ENCODE peak calls at places on chromosomes 13 and 19, in seven cellular contexts. K is mesenchymal stem cell; U is cardiac muscle cell; I is osteoblast; Q is body of pancreas; C is bronchial epithelial cell; W is CD8-positive, alpha-beta T cell. X is an unnamed sample. For H3K36me3, the result is how much of the 10 kb centered on the place peaks cover.

GRCh38 chr19:47110521-47111080 is 3.0 kb downstream of the ZC3H4 start:
- DNase-seq in K (no peak), U (no peak), I (no peak), Q (no peak), C (no peak), W (peak), X (no peak)

GRCh38 chr19:35790981-35791813 is 15.8 kb downstream of the ARHGAP33 start:
- DNase-seq in K (no peak), U (no peak), I (peak), Q (peak), C (no peak), W (no peak), X (peak)

GRCh38 chr13:99987180-99988047 is 5.8 kb downstream of the ZIC2 start:
- DNase-seq in K (no peak), U (peak), I (peak), Q (no peak), C (no peak), W (no peak), X (peak)

GRCh38 chr13:20177049-20177831 is 15.5 kb downstream of the GJB2 start:
- DNase-seq in K (no peak), U (no peak), I (no peak), Q (no peak), C (no peak), W (no peak), X (peak)

GRCh38 chr19:14536926-14537692 is 7.7 kb downstream of the TECR start:
- DNase-seq in K (peak), U (peak), I (peak), Q (peak), C (peak), W (no peak), X (peak)

GRCh38 chr13:99979453-99980200 is 2.0 kb upstream of the ZIC2 start:
- DNase-seq in K (no peak), U (peak), I (peak), Q (no peak), C (no peak), W (no peak), X (peak)

GRCh38 chr13:44732503-44733098 is 156.5 kb upstream of the TSC22D1 start:
- DNase-seq in K (no peak), U (peak), I (no peak), Q (no peak), C (no peak), W (no peak), X (peak)

GRCh38 chr13:100645382-100645781 is 29.2 kb downstream of the TMTC4 start:
- DNase-seq in K (no peak), U (no peak), I (no peak), Q (no peak), C (no peak), W (no peak), X (no peak)

GRCh38 chr13:33245505-33245904 is 40.0 kb downstream of the STARD13 start:
- DNase-seq in K (no peak), U (no peak), I (no peak), Q (no peak), C (no peak), W (no peak), X (no peak)

GRCh38 chr13:38783992-38784875 is 97.4 kb downstream of the FREM2 start:
- DNase-seq in K (no peak), U (no peak), I (peak), Q (peak), C (peak), W (no peak), X (no peak)

DNA sequence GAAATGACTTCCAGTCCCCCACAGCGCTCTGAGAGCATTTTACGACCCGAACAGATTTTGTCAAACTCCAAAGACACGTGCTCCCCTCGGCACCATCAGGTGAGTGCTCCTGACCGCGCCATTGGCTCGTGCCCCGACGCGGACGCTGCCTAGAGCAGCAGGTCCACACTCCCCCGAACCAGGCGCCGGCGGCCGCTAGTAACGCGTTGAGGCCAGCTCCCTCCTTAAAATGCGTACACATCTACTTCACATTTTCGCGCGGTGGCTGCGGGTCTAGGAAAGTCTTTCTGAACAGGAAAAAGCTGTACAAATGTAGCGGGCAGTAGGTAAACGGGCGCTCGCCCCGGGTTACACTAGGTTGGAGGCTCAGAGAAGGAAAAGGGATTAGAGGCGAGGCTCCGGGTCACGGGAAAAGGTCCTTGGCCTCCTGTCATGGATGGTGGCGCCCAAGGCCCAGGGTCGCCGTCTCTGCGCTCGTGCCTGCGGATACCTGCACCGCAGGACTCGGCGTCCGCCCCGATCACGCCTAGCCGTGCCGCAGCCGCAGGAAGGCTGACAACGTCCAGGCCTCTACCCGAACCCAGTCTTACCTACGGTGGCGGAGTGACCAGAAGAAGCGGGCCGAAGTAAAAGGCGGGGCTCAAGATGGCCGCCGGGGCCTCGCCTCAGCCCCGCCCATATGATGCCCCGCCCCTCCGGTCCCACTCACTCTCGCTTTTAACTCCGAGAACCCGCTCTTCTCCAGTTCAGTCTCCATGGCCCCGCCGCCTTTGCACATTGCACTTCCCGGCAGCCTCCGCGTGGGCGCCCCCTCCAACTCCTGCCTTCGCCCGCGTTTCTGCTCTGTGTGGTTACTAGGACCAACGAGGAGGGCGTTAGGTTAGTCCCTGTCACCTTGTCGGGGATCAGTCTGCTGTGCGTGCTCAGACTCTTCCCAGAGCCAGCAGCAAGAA is at the start of gene ESD:
- DNase-seq in K (peak), U (peak), I (peak), Q (peak), C (peak), W (peak), X (peak)
- H3K4me3 ChIP-seq in K (peak), U (peak), I (peak), Q (peak), C (peak), W (peak), X (peak)

GRCh38 chr19:53872762-53873161 is 5.1 kb downstream of the MYADM start:
- DNase-seq in K (peak), U (no peak), I (peak), Q (no peak), C (no peak), W (no peak), X (peak)

GRCh38 chr19:53873451-53874383 is 6.0 kb downstream of the MYADM start:
- DNase-seq in K (peak), U (no peak), I (peak), Q (no peak), C (no peak), W (no peak), X (peak)

GRCh38 chr19:53876651-53877224 is 5.3 kb upstream of the PRKCG start:
- DNase-seq in K (peak), U (no peak), I (peak), Q (no peak), C (no peak), W (no peak), X (peak)

GRCh38 chr19:53875602-53876340 is 6.2 kb upstream of the PRKCG start:
- DNase-seq in K (peak), U (no peak), I (peak), Q (no peak), C (no peak), W (no peak), X (no peak)

GRCh38 chr19:53874384-53874995 is 6.8 kb downstream of the MYADM start:
- DNase-seq in K (peak), U (no peak), I (peak), Q (no peak), C (no peak), W (no peak), X (peak)
- H3K36me3 ChIP-seq in K (under half), U (under half), I (under half), Q (under half), C (under half), W (under half), X (under half)

DNA sequence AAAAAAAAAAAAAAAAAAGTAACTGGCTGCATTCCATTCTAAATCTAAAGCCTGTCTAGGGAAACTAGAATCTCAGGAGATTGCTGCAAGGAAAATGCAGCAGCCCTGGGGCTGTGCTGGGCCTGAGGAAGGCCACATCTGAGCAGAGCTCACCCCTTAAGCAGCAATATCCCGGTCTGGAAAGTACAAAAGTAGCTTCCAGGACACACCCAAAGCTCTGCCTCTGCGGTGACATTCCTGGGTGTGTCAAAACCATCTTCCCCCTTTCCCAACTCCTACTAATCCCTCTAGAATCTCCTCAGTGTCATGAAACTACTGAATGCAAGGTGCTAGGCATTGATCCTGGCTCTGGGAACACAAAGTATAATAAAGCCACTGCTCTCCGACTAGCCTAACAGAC is 5.0 kb downstream of the PBX4 start:
- DNase-seq in K (no peak), U (no peak), I (peak), Q (no peak), C (peak), W (no peak), X (no peak)
- H3K4me3 ChIP-seq in K (no peak), U (no peak), I (no peak), Q (no peak), C (no peak), W (no peak), X (no peak)

GRCh38 chr19:49490287-49491029 is 3.0 kb downstream of the RPL13A start:
- DNase-seq in K (no peak), U (no peak), I (no peak), Q (no peak), C (no peak), W (no peak), X (peak)
- H3K36me3 ChIP-seq in K (under half), U (under half), I (under half), Q (under half), C (under half), W (under half), X (under half)

GRCh38 chr13:30920162-30920561 is 12.3 kb upstream of the TEX26 start:
- DNase-seq in K (no peak), U (no peak), I (no peak), Q (no peak), C (no peak), W (no peak), X (no peak)
- H3K4me3 ChIP-seq in K (no peak), U (no peak), I (no peak), Q (no peak), C (no peak), W (no peak), X (no peak)

GRCh38 chr19:38721977-38722773 is 22.1 kb downstream of the CAPN12 start:
- DNase-seq in K (no peak), U (peak), I (no peak), Q (no peak), C (no peak), W (no peak), X (no peak)
- H3K36me3 ChIP-seq in K (half or more), U (half or more), I (half or more), Q (half or more), C (half or more), W (under half), X (half or more)

DNA sequence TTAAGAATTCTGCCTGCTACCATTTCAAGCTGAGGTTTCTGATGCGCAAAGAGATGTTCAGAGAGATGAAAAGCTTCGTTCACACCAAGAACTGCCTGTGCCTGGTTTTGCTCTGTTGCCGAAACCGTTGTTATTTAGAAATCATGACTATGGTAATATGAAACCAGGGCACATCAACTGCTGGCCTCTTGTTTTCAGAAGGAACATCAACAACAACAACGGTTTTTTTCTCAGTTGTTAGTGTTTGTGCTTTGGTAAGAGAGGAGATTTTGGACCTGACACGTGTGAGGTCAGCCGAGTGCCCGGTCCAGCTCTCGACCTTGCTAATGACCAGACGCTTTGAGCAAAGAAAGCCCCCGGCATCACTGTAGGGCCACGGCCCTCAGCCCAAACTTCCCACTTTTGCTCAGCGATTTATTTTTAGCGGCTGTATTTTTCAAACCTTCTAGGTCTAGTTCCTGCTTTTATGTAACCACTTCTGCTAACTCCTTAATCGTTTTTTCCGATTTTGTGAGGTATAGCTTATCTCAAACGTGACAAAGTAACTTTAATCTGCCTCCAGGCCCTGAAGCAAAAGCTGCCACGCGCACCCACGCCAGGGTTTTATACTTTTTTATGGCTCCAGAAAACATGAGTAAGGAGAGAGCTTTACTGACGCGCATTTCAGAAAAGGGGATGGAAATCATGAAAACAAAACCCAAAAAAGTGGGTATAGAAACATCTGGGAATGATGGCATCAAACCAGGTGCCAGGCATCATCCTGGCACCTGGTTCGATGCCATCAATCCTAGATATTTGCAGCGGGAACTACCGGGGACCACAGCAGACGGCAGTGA is 42.0 kb downstream of the KLF2 start:
- DNase-seq in K (no peak), U (no peak), I (peak), Q (no peak), C (no peak), W (no peak), X (no peak)
- H3K4me3 ChIP-seq in K (no peak), U (no peak), I (no peak), Q (no peak), C (no peak), W (peak), X (no peak)

GRCh38 chr13:109756778-109757177 is 29.6 kb downstream of the IRS2 start:
- DNase-seq in K (no peak), U (no peak), I (no peak), Q (no peak), C (no peak), W (no peak), X (no peak)

GRCh38 chr13:109759609-109760008 is 26.8 kb downstream of the IRS2 start:
- DNase-seq in K (no peak), U (no peak), I (no peak), Q (no peak), C (no peak), W (no peak), X (no peak)

GRCh38 chr13:109758937-109759480 is 27.4 kb downstream of the IRS2 start:
- DNase-seq in K (no peak), U (no peak), I (no peak), Q (no peak), C (no peak), W (no peak), X (no peak)

GRCh38 chr13:109755997-109756396 is 30.4 kb downstream of the IRS2 start:
- DNase-seq in K (no peak), U (no peak), I (no peak), Q (no peak), C (no peak), W (no peak), X (no peak)

GRCh38 chr13:109755551-109755950 is 30.8 kb downstream of the IRS2 start:
- DNase-seq in K (no peak), U (no peak), I (no peak), Q (no peak), C (no peak), W (no peak), X (no peak)
- H3K36me3 ChIP-seq in K (under half), U (under half), I (under half), Q (under half), C (under half), W (under half), X (under half)

DNA sequence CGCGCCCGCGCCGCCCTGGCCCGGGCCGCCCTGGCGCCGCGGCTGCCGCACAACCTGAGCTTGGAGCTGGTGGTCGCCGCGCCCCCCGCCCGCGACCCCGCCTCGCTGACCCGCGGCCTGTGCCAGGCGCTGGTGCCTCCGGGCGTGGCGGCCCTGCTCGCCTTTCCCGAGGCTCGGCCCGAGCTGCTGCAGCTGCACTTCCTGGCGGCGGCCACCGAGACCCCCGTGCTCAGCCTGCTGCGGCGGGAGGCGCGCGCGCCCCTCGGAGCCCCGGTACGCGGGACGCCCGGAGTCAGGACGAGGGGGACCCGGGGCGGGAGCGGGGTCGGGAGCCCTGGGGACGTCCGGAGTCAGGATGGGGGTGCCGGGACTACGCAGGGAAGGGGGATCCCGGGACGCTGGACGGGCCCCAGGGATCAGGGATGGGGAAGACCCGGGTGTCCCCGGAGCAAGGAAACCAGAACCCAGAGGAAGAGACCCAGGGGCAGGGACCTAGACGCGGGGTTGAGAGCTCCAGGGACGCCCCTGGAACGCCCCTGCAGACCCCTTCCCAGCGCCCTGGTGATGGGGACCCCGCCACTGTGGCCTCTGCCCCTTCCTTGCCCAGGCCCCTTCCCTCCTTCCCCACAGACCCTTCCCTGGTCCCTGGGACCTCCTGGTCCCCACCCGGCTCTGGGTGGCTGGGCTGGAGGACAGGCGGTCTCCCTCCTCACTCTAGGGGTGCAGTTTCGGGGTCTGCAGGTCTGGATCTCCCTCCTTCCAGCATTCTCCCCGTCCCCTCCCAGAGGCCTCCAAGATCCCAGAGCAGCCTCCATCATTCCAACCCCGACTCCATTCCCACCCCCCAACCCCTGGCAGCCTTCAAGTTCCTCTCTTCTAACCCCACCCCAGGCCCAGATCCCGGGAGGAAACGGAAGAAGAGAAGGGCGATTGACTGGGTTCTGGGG is 645 bp downstream of the GRIN3B start:
- DNase-seq in K (no peak), U (no peak), I (no peak), Q (no peak), C (no peak), W (no peak), X (peak)
- H3K4me3 ChIP-seq in K (no peak), U (peak), I (no peak), Q (no peak), C (no peak), W (no peak), X (peak)

DNA sequence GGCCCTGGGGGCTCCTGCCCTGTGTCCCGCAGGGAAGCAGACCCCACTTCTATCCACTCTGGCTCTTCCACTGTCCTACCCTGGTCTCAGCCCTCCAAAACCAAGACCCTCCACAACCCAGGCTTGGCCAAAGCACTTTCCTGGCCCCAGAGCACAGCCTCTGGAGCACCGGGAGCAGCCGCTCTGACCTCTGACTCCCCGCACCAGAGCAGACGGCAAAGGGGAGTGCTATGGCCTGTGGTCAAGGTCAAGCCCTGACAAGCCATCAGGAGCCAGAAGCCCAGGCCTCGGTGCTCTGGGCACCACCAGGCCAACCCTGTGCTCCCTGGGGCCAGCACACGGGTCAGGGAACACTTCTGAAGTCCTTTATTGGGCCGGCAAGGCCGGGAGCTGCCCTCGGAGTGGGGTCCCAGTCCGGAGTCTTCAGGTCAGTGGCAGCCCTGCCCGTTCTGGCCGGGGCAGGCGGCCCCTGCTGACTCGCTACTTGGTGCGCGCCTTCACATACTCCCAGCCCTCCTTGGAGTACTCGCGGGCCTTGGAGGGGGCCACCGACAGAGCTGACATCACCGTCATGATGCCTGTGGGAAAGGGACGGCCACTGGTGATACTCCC is 2.1 kb downstream of the MICOS13 start:
- DNase-seq in K (no peak), U (no peak), I (no peak), Q (no peak), C (no peak), W (no peak), X (peak)
- H3K36me3 ChIP-seq in K (under half), U (under half), I (under half), Q (under half), C (under half), W (under half), X (under half)

X was measured in H7.